ENCODE peak calls at places on chromosomes 7 and 10, in six cellular contexts. U is astrocyte of the spinal cord, N is heart right ventricle, L is uterus, G is spleen, P is nephron progenitor cell. W is an unnamed sample.

GRCh38 chr10:59363446-59363958 is 1.2 kb upstream of the FAM13C start:
- DNase-seq in G (no peak), U (no peak), L (no peak), N (no peak), P (no peak), W (no peak)

GRCh38 chr7:93307131-93307660 is 75.0 kb downstream of the VPS50 start:
- DNase-seq in G (no peak), L (no peak), P (no peak), N (no peak), U (peak; percentile 56), W (no peak)

GRCh38 chr7:78985509-78985908 is 468.0 kb downstream of the MAGI2 start:
- DNase-seq in U (no peak), G (no peak), N (no peak), P (no peak), L (no peak), W (no peak)

GRCh38 chr7:101555269-101555920 is 73.7 kb downstream of the MYL10 start:
- DNase-seq in G (peak; percentile 54), U (no peak), N (no peak), P (no peak), L (no peak), W (no peak)

GRCh38 chr7:70539622-70540021 is 592.3 kb upstream of the GALNT17 start:
- DNase-seq in N (no peak), G (no peak), P (no peak), L (no peak), U (no peak), W (no peak)

GRCh38 chr7:2864204-2864985 is 20.3 kb upstream of the GNA12 start:
- DNase-seq in N (no peak), U (no peak), G (no peak), L (no peak), P (no peak), W (no peak)

GRCh38 chr10:79409038-79410035 is 36.1 kb downstream of the ZCCHC24 start:
- DNase-seq in L (no peak), P (no peak), U (no peak), G (peak; percentile 73), N (no peak), W (no peak)

GRCh38 chr10:132319853-132320669 is 11.9 kb upstream of the LRRC27 start:
- DNase-seq in N (no peak), P (no peak), G (peak; percentile 49), U (peak; percentile 88), L (no peak), W (peak; percentile 87)

GRCh38 chr10:70255329-70256299 is 22.4 kb upstream of the PPA1 start:
- DNase-seq in U (peak; percentile 69), G (no peak), L (no peak), N (no peak), P (no peak), W (peak; percentile 77)

GRCh38 chr7:37657798-37658197 is 25.8 kb upstream of the GPR141 start:
- DNase-seq in U (no peak), P (no peak), G (no peak), L (no peak), N (no peak), W (no peak)

GRCh38 chr7:143321734-143322133 is 5.8 kb downstream of the CLCN1 start:
- DNase-seq in G (no peak), U (no peak), L (no peak), N (no peak), P (no peak), W (no peak)

GRCh38 chr10:8386781-8387180 is 332.3 kb downstream of the GATA3 start:
- DNase-seq in G (no peak), U (no peak), L (no peak), P (no peak), N (no peak), W (no peak)

GRCh38 chr10:18607503-18607902 is 43.9 kb downstream of the NSUN6 start:
- DNase-seq in U (peak; percentile 87), N (peak; percentile 54), G (no peak), P (no peak), L (no peak), W (peak; percentile 56)

GRCh38 chr7:39880556-39880955 is 69.5 kb upstream of the CDK13 start:
- DNase-seq in L (no peak), P (no peak), U (no peak), N (no peak), G (no peak), W (no peak)

GRCh38 chr7:40230086-40230485 is 95.3 kb downstream of the SUGCT start:
- DNase-seq in N (no peak), L (no peak), P (no peak), G (no peak), U (no peak), W (peak; percentile 89)

GRCh38 chr10:51501396-51501795 is 198.0 kb downstream of the CSTF2T start:
- DNase-seq in U (no peak), P (no peak), N (no peak), G (no peak), L (no peak), W (no peak)

GRCh38 chr7:42237162-42237821 is at the start of gene GLI3:
- DNase-seq in L (peak; percentile 92), P (peak; percentile 91), U (peak; percentile 94), N (peak; percentile 90), G (peak; percentile 78), W (peak; percentile 97)

GRCh38 chr7:18262054-18262453 is 233.5 kb upstream of the HDAC9 start:
- DNase-seq in G (no peak), P (no peak), N (no peak), U (no peak), L (no peak), W (no peak)

GRCh38 chr7:141354251-141354650 is 197.0 kb upstream of the AGK start:
- DNase-seq in G (no peak), U (peak; percentile 92), P (no peak), N (no peak), L (no peak), W (no peak)

GRCh38 chr7:28586736-28587135 is 174.4 kb downstream of the CREB5 start:
- DNase-seq in G (no peak), U (peak; percentile 17), P (no peak), L (no peak), N (no peak), W (no peak)

GRCh38 chr7:112994666-112995065 is 92.0 kb downstream of the GPR85 start:
- DNase-seq in L (no peak), P (no peak), N (no peak), G (no peak), U (peak; percentile 54), W (no peak)

GRCh38 chr7:33733865-33734650 is 171.3 kb upstream of the BMPER start:
- DNase-seq in P (peak; percentile 47), G (peak; percentile 83), N (no peak), U (no peak), L (no peak), W (peak; percentile 73)

GRCh38 chr10:114175667-114176066 is 1.7 kb upstream of the CCDC186 start:
- DNase-seq in L (no peak), N (no peak), G (no peak), U (no peak), P (no peak), W (no peak)

GRCh38 chr10:16853201-16853600 is 36.0 kb upstream of the RSU1 start:
- DNase-seq in G (no peak), N (no peak), P (no peak), U (peak; percentile 78), L (no peak), W (peak; percentile 75)

GRCh38 chr10:92011560-92012214 is 88.1 kb downstream of the BTAF1 start:
- DNase-seq in N (no peak), P (no peak), U (peak; percentile 69), G (no peak), L (no peak), W (no peak)

DNA sequence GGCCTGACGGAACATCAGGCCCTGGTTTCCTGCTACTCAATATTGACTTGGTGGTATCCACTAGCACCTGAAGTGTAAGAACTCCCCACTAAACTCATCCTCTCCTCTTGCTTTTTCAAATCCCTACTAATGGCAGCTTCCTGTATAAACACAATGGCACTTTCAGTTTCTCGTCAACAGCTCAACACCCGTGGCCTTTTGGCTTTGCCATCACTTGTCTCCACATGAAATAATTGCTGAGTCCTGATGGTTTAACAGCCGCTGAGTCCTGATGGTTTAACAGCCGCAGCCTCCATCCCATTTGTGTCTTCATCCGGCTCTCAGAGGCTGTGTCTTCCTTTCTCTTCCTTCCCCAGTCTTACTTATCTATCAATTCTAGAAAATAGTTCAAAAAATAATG is 261.4 kb upstream of the PITRM1 start:
- DNase-seq in P (no peak), U (no peak), N (no peak), G (no peak), L (no peak), W (no peak)
- TF ChIP-seq CTCF in P (no peak), U (no peak), N (no peak), G (no peak), L (no peak), W (no peak)

GRCh38 chr10:20888620-20889337 is 8.3 kb downstream of the NEBL start:
- DNase-seq in G (no peak), N (no peak), U (no peak), L (no peak), P (no peak), W (no peak)
- TF ChIP-seq CTCF in G (no peak), N (no peak), U (no peak), L (no peak), P (no peak), W (no peak)

GRCh38 chr7:5139998-5140397 is 50.0 kb upstream of the WIPI2 start:
- DNase-seq in P (peak; percentile 26), U (no peak), G (no peak), N (peak; percentile 12), L (peak; percentile 22), W (peak; percentile 38)
- TF ChIP-seq CTCF in P (peak; percentile 40), U (peak; percentile 42), G (peak; percentile 15), N (peak; percentile 47), L (no peak), W (peak; percentile 49)

GRCh38 chr10:26483554-26483953 is 45.4 kb downstream of the APBB1IP start:
- DNase-seq in L (no peak), U (no peak), G (no peak), P (no peak), N (no peak), W (no peak)

GRCh38 chr10:26481914-26482550 is 43.9 kb downstream of the APBB1IP start:
- DNase-seq in U (no peak), P (no peak), L (no peak), G (no peak), N (no peak), W (no peak)

GRCh38 chr10:26478061-26478460 is 39.9 kb downstream of the APBB1IP start:
- DNase-seq in G (no peak), P (no peak), N (no peak), U (no peak), L (no peak), W (no peak)

GRCh38 chr10:26479766-26480492 is 41.8 kb downstream of the APBB1IP start:
- DNase-seq in P (no peak), G (peak; percentile 81), L (no peak), U (no peak), N (no peak), W (no peak)

DNA sequence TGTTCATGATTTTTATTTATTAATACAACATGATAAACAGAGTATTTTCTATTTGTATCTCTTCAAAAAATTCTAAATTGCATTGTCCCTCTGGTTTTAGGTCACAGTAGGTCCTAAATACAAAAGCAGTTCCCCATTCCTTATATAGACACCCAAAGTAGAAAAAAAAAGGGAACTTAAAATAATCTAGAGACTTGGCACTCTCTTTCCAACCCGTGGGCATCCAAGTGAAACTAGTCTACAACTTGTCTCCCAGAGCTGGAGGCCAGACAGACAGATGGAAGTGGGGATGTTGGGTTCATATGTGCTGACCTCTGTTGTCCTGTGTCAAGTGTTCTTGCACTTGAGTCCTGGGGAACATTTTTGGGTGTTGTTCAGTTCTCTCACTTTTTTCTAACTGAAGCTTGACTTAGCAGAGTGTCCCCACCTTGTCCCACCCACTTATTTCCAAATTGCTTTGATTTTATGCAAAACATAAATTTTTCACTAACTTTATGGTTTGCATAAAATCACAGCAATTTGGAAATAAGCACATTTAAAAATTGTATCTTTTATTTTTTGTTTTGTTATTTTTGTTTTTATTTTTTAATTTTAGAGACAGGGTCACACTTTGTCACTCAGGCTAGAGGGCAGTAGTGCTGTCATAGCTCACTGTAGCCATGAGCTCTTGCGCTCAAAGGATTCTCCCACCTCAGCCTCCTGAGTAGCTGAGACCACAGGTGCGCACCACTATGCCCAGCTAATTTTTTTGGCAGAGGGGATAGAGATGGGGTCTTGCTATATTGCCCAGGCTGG is 43.0 kb downstream of the APBB1IP start:
- DNase-seq in P (no peak), G (no peak), L (no peak), N (peak; percentile 11), U (no peak), W (no peak)
- TF ChIP-seq CTCF in P (no peak), G (no peak), L (no peak), N (no peak), U (no peak), W (no peak)

W was measured in cardiac muscle cell.